ENCODE peak calls at places on chromosome 15, in six cellular contexts. One of them, this sample, is unnamed. For H3K4me1, the result is how much of the 10 kb centered on the place peaks cover.

GRCh38 chr15:34239151-34239761 is 14.4 kb downstream of the EMC4 start:
- DNase-seq in esophagus muscularis mucosa: no peak
- DNase-seq in heart left ventricle: no peak
- DNase-seq in CD8-positive, alpha-beta memory T cell: no peak
- DNase-seq in heart right ventricle: no peak
- DNase-seq in adrenal gland: peak
- DNase-seq in this sample: no peak

GRCh38 chr15:65837301-65838283 is 31.7 kb upstream of the RAB11A start:
- DNase-seq in esophagus muscularis mucosa: no peak
- DNase-seq in CD8-positive, alpha-beta memory T cell: no peak
- DNase-seq in adrenal gland: no peak
- DNase-seq in heart right ventricle: no peak
- DNase-seq in heart left ventricle: no peak
- DNase-seq in this sample: no peak

GRCh38 chr15:63178034-63178433 is 11.4 kb upstream of the RAB8B start:
- DNase-seq in esophagus muscularis mucosa: no peak
- DNase-seq in heart left ventricle: no peak
- DNase-seq in heart right ventricle: no peak
- DNase-seq in adrenal gland: no peak
- DNase-seq in CD8-positive, alpha-beta memory T cell: no peak
- DNase-seq in this sample: no peak

GRCh38 chr15:41581110-41581509 is 22.1 kb downstream of the TYRO3 start:
- DNase-seq in heart right ventricle: no peak
- DNase-seq in heart left ventricle: no peak
- DNase-seq in CD8-positive, alpha-beta memory T cell: no peak
- DNase-seq in esophagus muscularis mucosa: no peak
- DNase-seq in adrenal gland: no peak
- DNase-seq in this sample: no peak

GRCh38 chr15:29208352-29208751 is 61.3 kb downstream of the NSMCE3 start:
- DNase-seq in CD8-positive, alpha-beta memory T cell: no peak
- DNase-seq in adrenal gland: no peak
- DNase-seq in heart right ventricle: no peak
- DNase-seq in heart left ventricle: no peak
- DNase-seq in esophagus muscularis mucosa: peak
- DNase-seq in this sample: peak

GRCh38 chr15:28128036-28128435 is 28.9 kb upstream of the OCA2 start:
- DNase-seq in adrenal gland: peak
- DNase-seq in heart left ventricle: peak
- DNase-seq in esophagus muscularis mucosa: no peak
- DNase-seq in heart right ventricle: peak
- DNase-seq in CD8-positive, alpha-beta memory T cell: no peak
- DNase-seq in this sample: no peak

GRCh38 chr15:80265021-80265420 is 13.0 kb upstream of the CTXND1 start:
- DNase-seq in heart left ventricle: no peak
- DNase-seq in CD8-positive, alpha-beta memory T cell: no peak
- DNase-seq in heart right ventricle: no peak
- DNase-seq in esophagus muscularis mucosa: no peak
- DNase-seq in adrenal gland: no peak
- DNase-seq in this sample: no peak

GRCh38 chr15:65195542-65196026 is 10.4 kb upstream of the CLPX start:
- DNase-seq in heart left ventricle: no peak
- DNase-seq in esophagus muscularis mucosa: no peak
- DNase-seq in CD8-positive, alpha-beta memory T cell: no peak
- DNase-seq in adrenal gland: no peak
- DNase-seq in heart right ventricle: no peak
- DNase-seq in this sample: no peak

GRCh38 chr15:90600954-90601353 is 71.2 kb downstream of the CRTC3 start:
- DNase-seq in heart left ventricle: no peak
- DNase-seq in CD8-positive, alpha-beta memory T cell: no peak
- DNase-seq in esophagus muscularis mucosa: no peak
- DNase-seq in adrenal gland: no peak
- DNase-seq in heart right ventricle: no peak
- DNase-seq in this sample: no peak

GRCh38 chr15:33094336-33094735 is 100.2 kb downstream of the FMN1 start:
- DNase-seq in heart left ventricle: no peak
- DNase-seq in esophagus muscularis mucosa: no peak
- DNase-seq in CD8-positive, alpha-beta memory T cell: no peak
- DNase-seq in heart right ventricle: no peak
- DNase-seq in adrenal gland: no peak
- DNase-seq in this sample: no peak

GRCh38 chr15:100942656-100943055 is 23.5 kb downstream of the LRRK1 start:
- DNase-seq in adrenal gland: no peak
- DNase-seq in heart right ventricle: no peak
- DNase-seq in heart left ventricle: no peak
- DNase-seq in esophagus muscularis mucosa: peak
- DNase-seq in CD8-positive, alpha-beta memory T cell: no peak
- DNase-seq in this sample: no peak

GRCh38 chr15:77507151-77507847 is 86.6 kb downstream of the HMG20A start:
- DNase-seq in heart right ventricle: peak
- DNase-seq in adrenal gland: peak
- DNase-seq in esophagus muscularis mucosa: no peak
- DNase-seq in heart left ventricle: peak
- DNase-seq in CD8-positive, alpha-beta memory T cell: no peak
- DNase-seq in this sample: no peak

GRCh38 chr15:69926011-69926410 is 171.7 kb downstream of the TLE3 start:
- DNase-seq in heart left ventricle: no peak
- DNase-seq in adrenal gland: no peak
- DNase-seq in heart right ventricle: no peak
- DNase-seq in CD8-positive, alpha-beta memory T cell: no peak
- DNase-seq in esophagus muscularis mucosa: peak
- DNase-seq in this sample: peak

GRCh38 chr15:88241060-88241459 is 15.5 kb downstream of the NTRK3 start:
- DNase-seq in CD8-positive, alpha-beta memory T cell: no peak
- DNase-seq in heart right ventricle: no peak
- DNase-seq in heart left ventricle: no peak
- DNase-seq in esophagus muscularis mucosa: no peak
- DNase-seq in adrenal gland: no peak
- DNase-seq in this sample: no peak

GRCh38 chr15:51160484-51160883 is 65.8 kb upstream of the TNFAIP8L3 start:
- DNase-seq in adrenal gland: no peak
- DNase-seq in heart right ventricle: no peak
- DNase-seq in heart left ventricle: no peak
- DNase-seq in esophagus muscularis mucosa: peak
- DNase-seq in CD8-positive, alpha-beta memory T cell: no peak
- DNase-seq in this sample: no peak

GRCh38 chr15:82943176-82943575 is 9.3 kb downstream of the HOMER2 start:
- DNase-seq in esophagus muscularis mucosa: no peak
- DNase-seq in CD8-positive, alpha-beta memory T cell: no peak
- DNase-seq in heart left ventricle: no peak
- DNase-seq in adrenal gland: no peak
- DNase-seq in heart right ventricle: no peak
- DNase-seq in this sample: no peak

GRCh38 chr15:67207555-67208182 is 46.8 kb downstream of the AAGAB start:
- DNase-seq in adrenal gland: no peak
- DNase-seq in CD8-positive, alpha-beta memory T cell: no peak
- DNase-seq in heart right ventricle: no peak
- DNase-seq in heart left ventricle: no peak
- DNase-seq in esophagus muscularis mucosa: no peak
- DNase-seq in this sample: no peak

GRCh38 chr15:48547305-48547704 is 98.2 kb downstream of the FBN1 start:
- DNase-seq in heart right ventricle: no peak
- DNase-seq in CD8-positive, alpha-beta memory T cell: no peak
- DNase-seq in adrenal gland: no peak
- DNase-seq in heart left ventricle: no peak
- DNase-seq in esophagus muscularis mucosa: no peak
- DNase-seq in this sample: no peak

GRCh38 chr15:78715930-78716329 is 74.9 kb upstream of the CHRNB4 start:
- DNase-seq in heart left ventricle: no peak
- DNase-seq in CD8-positive, alpha-beta memory T cell: no peak
- DNase-seq in esophagus muscularis mucosa: peak
- DNase-seq in adrenal gland: no peak
- DNase-seq in heart right ventricle: no peak
- DNase-seq in this sample: no peak

GRCh38 chr15:98085003-98085639 is 124.6 kb downstream of the ARRDC4 start:
- DNase-seq in adrenal gland: peak
- DNase-seq in esophagus muscularis mucosa: no peak
- DNase-seq in heart right ventricle: no peak
- DNase-seq in heart left ventricle: no peak
- DNase-seq in CD8-positive, alpha-beta memory T cell: no peak
- DNase-seq in this sample: peak

GRCh38 chr15:52281085-52282035 is 14.2 kb downstream of the MYO5C start:
- DNase-seq in adrenal gland: no peak
- DNase-seq in esophagus muscularis mucosa: no peak
- DNase-seq in heart right ventricle: peak
- DNase-seq in heart left ventricle: no peak
- DNase-seq in CD8-positive, alpha-beta memory T cell: no peak
- DNase-seq in this sample: no peak

GRCh38 chr15:85404156-85404921 is 23.9 kb downstream of the AKAP13 start:
- DNase-seq in adrenal gland: no peak
- DNase-seq in esophagus muscularis mucosa: no peak
- DNase-seq in CD8-positive, alpha-beta memory T cell: no peak
- DNase-seq in heart left ventricle: no peak
- DNase-seq in heart right ventricle: no peak
- DNase-seq in this sample: no peak
- H3K27ac ChIP-seq in adrenal gland: no peak
- H3K27ac ChIP-seq in esophagus muscularis mucosa: peak
- H3K27ac ChIP-seq in CD8-positive, alpha-beta memory T cell: no peak
- H3K27ac ChIP-seq in heart left ventricle: no peak
- H3K27ac ChIP-seq in heart right ventricle: peak
- H3K27ac ChIP-seq in this sample: no peak

DNA sequence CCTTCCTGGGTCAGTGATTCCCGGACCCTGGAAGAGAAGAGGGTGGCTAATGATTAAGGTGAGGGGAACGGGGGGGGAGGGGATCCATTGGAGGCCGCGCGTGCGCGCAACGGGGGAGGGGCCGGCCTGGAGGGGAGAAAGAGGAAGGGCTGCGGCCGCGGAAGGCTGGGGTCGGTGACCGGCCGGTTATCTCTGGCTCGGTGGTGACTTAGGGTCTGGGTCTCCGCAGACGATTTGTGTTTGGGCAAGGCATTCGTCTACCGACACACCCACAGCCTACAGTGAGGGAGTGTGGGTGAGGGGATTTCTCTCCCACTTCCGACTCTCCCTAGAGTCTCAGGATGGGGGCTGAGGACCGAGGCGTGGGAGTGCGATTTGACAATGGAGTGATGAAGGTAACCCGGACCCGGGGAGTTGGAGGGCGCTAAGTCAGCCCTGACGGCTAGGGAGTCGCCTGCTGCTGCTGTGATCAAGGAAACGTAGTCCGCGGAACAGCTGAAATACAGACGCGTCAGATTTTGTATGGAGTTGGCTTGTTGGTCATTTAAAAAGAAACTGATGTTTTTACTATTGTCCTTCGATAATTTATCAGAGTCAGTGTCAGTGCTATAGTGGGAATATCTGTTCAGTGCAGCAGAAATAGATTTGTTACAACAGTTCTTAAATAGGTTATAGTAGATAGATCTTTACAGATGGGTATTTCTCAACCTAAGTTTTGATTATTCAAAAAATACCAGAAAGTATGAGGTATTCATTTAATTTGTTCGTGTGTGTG is 735 bp downstream of the RNF111 start:
- DNase-seq in esophagus muscularis mucosa: peak
- DNase-seq in heart right ventricle: peak
- DNase-seq in heart left ventricle: peak
- DNase-seq in CD8-positive, alpha-beta memory T cell: peak
- DNase-seq in adrenal gland: peak
- DNase-seq in this sample: peak
- H3K4me1 ChIP-seq in esophagus muscularis mucosa: under half
- H3K4me1 ChIP-seq in heart right ventricle: under half
- H3K4me1 ChIP-seq in heart left ventricle: under half
- H3K4me1 ChIP-seq in CD8-positive, alpha-beta memory T cell: under half
- H3K4me1 ChIP-seq in adrenal gland: under half
- H3K4me1 ChIP-seq in this sample: under half

GRCh38 chr15:36361351-36361870 is 218.0 kb upstream of the CDIN1 start:
- DNase-seq in CD8-positive, alpha-beta memory T cell: no peak
- DNase-seq in heart left ventricle: no peak
- DNase-seq in adrenal gland: no peak
- DNase-seq in esophagus muscularis mucosa: no peak
- DNase-seq in heart right ventricle: no peak
- DNase-seq in this sample: no peak

GRCh38 chr15:36364377-36364776 is 215.0 kb upstream of the CDIN1 start:
- DNase-seq in esophagus muscularis mucosa: no peak
- DNase-seq in heart right ventricle: no peak
- DNase-seq in adrenal gland: no peak
- DNase-seq in CD8-positive, alpha-beta memory T cell: no peak
- DNase-seq in heart left ventricle: no peak
- DNase-seq in this sample: no peak

GRCh38 chr15:36362508-36362907 is 216.9 kb upstream of the CDIN1 start:
- DNase-seq in esophagus muscularis mucosa: no peak
- DNase-seq in heart left ventricle: no peak
- DNase-seq in CD8-positive, alpha-beta memory T cell: no peak
- DNase-seq in heart right ventricle: no peak
- DNase-seq in adrenal gland: no peak
- DNase-seq in this sample: no peak

GRCh38 chr15:36365963-36366362 is 213.5 kb upstream of the CDIN1 start:
- DNase-seq in heart left ventricle: no peak
- DNase-seq in esophagus muscularis mucosa: no peak
- DNase-seq in heart right ventricle: no peak
- DNase-seq in CD8-positive, alpha-beta memory T cell: no peak
- DNase-seq in adrenal gland: no peak
- DNase-seq in this sample: no peak

GRCh38 chr15:36363335-36363734 is 216.1 kb upstream of the CDIN1 start:
- DNase-seq in esophagus muscularis mucosa: no peak
- DNase-seq in adrenal gland: no peak
- DNase-seq in heart right ventricle: no peak
- DNase-seq in heart left ventricle: no peak
- DNase-seq in CD8-positive, alpha-beta memory T cell: no peak
- DNase-seq in this sample: no peak
- H3K27ac ChIP-seq in esophagus muscularis mucosa: no peak
- H3K27ac ChIP-seq in adrenal gland: no peak
- H3K27ac ChIP-seq in heart right ventricle: no peak
- H3K27ac ChIP-seq in heart left ventricle: no peak
- H3K27ac ChIP-seq in CD8-positive, alpha-beta memory T cell: no peak
- H3K27ac ChIP-seq in this sample: no peak

DNA sequence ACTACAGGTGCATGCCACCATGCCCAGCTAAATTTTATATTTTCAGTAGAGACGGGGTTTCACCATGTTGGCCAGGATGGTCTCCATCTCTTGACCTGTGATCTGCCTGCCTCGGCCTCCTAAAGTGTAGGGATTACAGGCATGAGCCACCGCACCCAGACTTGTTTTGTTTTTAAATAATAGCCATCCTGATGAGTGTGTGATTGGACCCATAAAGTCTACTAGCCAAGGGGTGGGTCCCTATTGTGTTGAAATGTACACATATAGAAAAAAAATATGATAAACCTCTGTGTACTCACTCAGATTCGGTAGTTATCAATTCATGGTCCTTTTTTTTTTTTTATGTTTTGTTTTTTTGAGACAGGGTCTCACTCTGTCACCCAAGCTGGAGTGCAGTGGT is 17.3 kb downstream of the ZNF592 start:
- DNase-seq in adrenal gland: no peak
- DNase-seq in heart right ventricle: no peak
- DNase-seq in CD8-positive, alpha-beta memory T cell: no peak
- DNase-seq in heart left ventricle: no peak
- DNase-seq in esophagus muscularis mucosa: no peak
- DNase-seq in this sample: no peak
- H3K4me1 ChIP-seq in adrenal gland: under half
- H3K4me1 ChIP-seq in heart right ventricle: under half
- H3K4me1 ChIP-seq in CD8-positive, alpha-beta memory T cell: under half
- H3K4me1 ChIP-seq in heart left ventricle: under half
- H3K4me1 ChIP-seq in esophagus muscularis mucosa: under half
- H3K4me1 ChIP-seq in this sample: under half

GRCh38 chr15:59594991-59595390 is 16.6 kb upstream of the GCNT3 start:
- DNase-seq in adrenal gland: no peak
- DNase-seq in CD8-positive, alpha-beta memory T cell: no peak
- DNase-seq in heart right ventricle: no peak
- DNase-seq in heart left ventricle: no peak
- DNase-seq in esophagus muscularis mucosa: no peak
- DNase-seq in this sample: no peak
- H3K27ac ChIP-seq in adrenal gland: no peak
- H3K27ac ChIP-seq in CD8-positive, alpha-beta memory T cell: no peak
- H3K27ac ChIP-seq in heart right ventricle: peak
- H3K27ac ChIP-seq in heart left ventricle: no peak
- H3K27ac ChIP-seq in esophagus muscularis mucosa: no peak
- H3K27ac ChIP-seq in this sample: no peak

This sample was measured in SJCRH30.